ENCODE peak calls at places on chromosome 11, in five cellular contexts. D, I, U, M and C are unnamed samples.
A peak's percentile ranks its signal among the peaks of the same experiment; 100 is the strongest.

GRCh38 chr11:75815345-75815983 is 454 bp downstream of the UVRAG start:
- DNase-seq in D (no peak), I (peak; percentile 44), U (no peak), M (no peak), C (peak; percentile 17)

GRCh38 chr11:2783536-2784082 is 83.8 kb upstream of the KCNQ1OT1 start:
- DNase-seq in D (no peak), I (no peak), U (no peak), M (no peak), C (no peak)

GRCh38 chr11:43944761-43945311 is 2.4 kb downstream of the C11orf96 start:
- DNase-seq in D (peak; percentile 79), I (peak; percentile 31), U (peak; percentile 24), M (peak; percentile 53), C (peak; percentile 52)

GRCh38 chr11:1395773-1396374 is 6.1 kb downstream of the BRSK2 start:
- DNase-seq in D (no peak), I (no peak), U (no peak), M (no peak), C (no peak)

GRCh38 chr11:58024601-58025091 is 965 bp downstream of the OR9Q1 start:
- DNase-seq in D (peak; percentile 40), I (no peak), U (no peak), M (no peak), C (no peak)

GRCh38 chr11:112795896-112796686 is 165.1 kb upstream of the NCAM1 start:
- DNase-seq in D (no peak), I (no peak), U (no peak), M (no peak), C (no peak)

GRCh38 chr11:84819128-84819527 is 808.0 kb downstream of the DLG2 start:
- DNase-seq in D (no peak), I (no peak), U (no peak), M (no peak), C (no peak)

GRCh38 chr11:74932169-74932568 is 16.7 kb downstream of the XRRA1 start:
- DNase-seq in D (no peak), I (no peak), U (no peak), M (no peak), C (peak; percentile 9)

GRCh38 chr11:75277991-75278790 is 37.6 kb downstream of the TPBGL start:
- DNase-seq in D (no peak), I (no peak), U (no peak), M (no peak), C (no peak)

GRCh38 chr11:19577849-19578619 is 134.6 kb upstream of the NAV2 start:
- DNase-seq in D (peak; percentile 26), I (no peak), U (no peak), M (no peak), C (no peak)

GRCh38 chr11:119094816-119095065 is 6.9 kb downstream of the DPAGT1 start:
- DNase-seq in D (peak; percentile 85), I (no peak), U (peak; percentile 45), M (no peak), C (peak; percentile 35)

GRCh38 chr11:118321386-118322082 is 17.0 kb downstream of the CD3E start:
- DNase-seq in D (peak; percentile 36), I (no peak), U (no peak), M (no peak), C (no peak)

GRCh38 chr11:28146123-28146751 is 38.0 kb downstream of the METTL15 start:
- DNase-seq in D (no peak), I (no peak), U (no peak), M (no peak), C (peak; percentile 4)

GRCh38 chr11:111185259-111185658 is 60.3 kb upstream of the POU2AF2 start:
- DNase-seq in D (no peak), I (peak; percentile 36), U (peak; percentile 22), M (no peak), C (peak; percentile 36)

GRCh38 chr11:18789942-18790341 is 1.7 kb downstream of the PTPN5 start:
- DNase-seq in D (no peak), I (no peak), U (no peak), M (no peak), C (no peak)

GRCh38 chr11:127733552-127733951 is 733.0 kb upstream of the KIRREL3 start:
- DNase-seq in D (no peak), I (no peak), U (no peak), M (no peak), C (no peak)

GRCh38 chr11:43835104-43835503 is 45.5 kb upstream of the ALKBH3 start:
- DNase-seq in D (no peak), I (no peak), U (no peak), M (no peak), C (no peak)

GRCh38 chr11:132770802-132771545 is 761.3 kb downstream of the OPCML start:
- DNase-seq in D (no peak), I (no peak), U (no peak), M (no peak), C (no peak)

GRCh38 chr11:11291432-11292015 is 61.5 kb downstream of the CSNK2A3 start:
- DNase-seq in D (no peak), I (no peak), U (no peak), M (no peak), C (no peak)

GRCh38 chr11:81497202-81497804 is 1236.4 kb downstream of the FAM181B start:
- DNase-seq in D (no peak), I (peak; percentile 40), U (peak; percentile 22), M (no peak), C (peak; percentile 69)

GRCh38 chr11:71385091-71385490 is 63.1 kb downstream of the DHCR7 start:
- DNase-seq in D (no peak), I (no peak), U (no peak), M (no peak), C (no peak)

GRCh38 chr11:117691206-117691490 is 105.9 kb downstream of the DSCAML1 start:
- DNase-seq in D (no peak), I (no peak), U (no peak), M (no peak), C (no peak)

GRCh38 chr11:20840341-20840740 is 171.0 kb downstream of the NELL1 start:
- DNase-seq in D (no peak), I (no peak), U (no peak), M (no peak), C (no peak)

GRCh38 chr11:62088331-62088933 is 35.4 kb upstream of the INCENP start:
- DNase-seq in D (no peak), I (peak; percentile 29), U (no peak), M (no peak), C (no peak)

GRCh38 chr11:134261626-134262488 is 8.5 kb downstream of the ACAD8 start:
- DNase-seq in D (no peak), I (peak; percentile 44), U (peak; percentile 18), M (no peak), C (peak; percentile 36)

GRCh38 chr11:61718613-61719302 is 33.7 kb upstream of the MYRF start:
- DNase-seq in D (peak; percentile 41), I (no peak), U (no peak), M (no peak), C (no peak)

GRCh38 chr11:15223318-15223717 is 108.6 kb downstream of the INSC start:
- DNase-seq in D (no peak), I (no peak), U (no peak), M (no peak), C (no peak)

GRCh38 chr11:122748968-122749687 is 89.2 kb upstream of the CRTAM start:
- DNase-seq in D (peak; percentile 48), I (peak; percentile 70), U (peak; percentile 68), M (no peak), C (peak; percentile 91)

GRCh38 chr11:19992998-19993397 is 167.3 kb downstream of the DBX1 start:
- DNase-seq in D (no peak), I (no peak), U (no peak), M (no peak), C (no peak)

GRCh38 chr11:113248702-113249490 is 65.5 kb upstream of the TTC12 start:
- DNase-seq in D (no peak), I (no peak), U (no peak), M (no peak), C (no peak)

GRCh38 chr11:3745161-3745560 is 52.2 kb downstream of the NUP98 start:
- DNase-seq in D (no peak), I (no peak), U (no peak), M (no peak), C (no peak)

GRCh38 chr11:70656293-70656692 is 258.0 kb downstream of the CTTN start:
- DNase-seq in D (no peak), I (no peak), U (no peak), M (no peak), C (no peak)

GRCh38 chr11:62708423-62709261 is 1.2 kb downstream of the GNG3 start:
- DNase-seq in D (peak; percentile 54), I (no peak), U (no peak), M (no peak), C (no peak)

GRCh38 chr11:74949748-74950127 is 672 bp downstream of the SPCS2 start:
- DNase-seq in D (no peak), I (peak; percentile 9), U (no peak), M (no peak), C (peak; percentile 21)

GRCh38 chr11:66981976-66982578 is 7.0 kb downstream of the C11orf86 start:
- DNase-seq in D (peak; percentile 94), I (no peak), U (peak; percentile 63), M (no peak), C (peak; percentile 84)

GRCh38 chr11:101996106-101996505 is 51.1 kb upstream of the CFAP300 start:
- DNase-seq in D (no peak), I (no peak), U (no peak), M (no peak), C (no peak)

GRCh38 chr11:60334005-60334620 is 7.1 kb downstream of the MS4A6E start:
- DNase-seq in D (peak; percentile 74), I (peak; percentile 73), U (peak; percentile 70), M (peak; percentile 32), C (peak; percentile 84)

GRCh38 chr11:22405377-22405776 is 67.2 kb downstream of the SLC17A6 start:
- DNase-seq in D (no peak), I (no peak), U (no peak), M (no peak), C (no peak)

GRCh38 chr11:61918251-61919112 is 1.1 kb upstream of the RAB3IL1 start:
- DNase-seq in D (peak; percentile 34), I (no peak), U (no peak), M (no peak), C (no peak)